ENCODE peak calls at places on chromosomes 1 and 21, in four cellular contexts. T is Caki2; C is colonic mucosa; Y is stimulated activated CD8-positive, alpha-beta memory T cell treated with anti-CD3 and anti-CD28 coated beads, Interleukin-7, amount 100 ng/mL, for 1 hour. M is an unnamed sample.

GRCh38 chr1:21325231-21325718 is 35.0 kb upstream of the ECE1 start:
- DNase-seq in T (no peak), C (no peak), Y (no peak), M (no peak)

GRCh38 chr1:211579434-211580302 is 707 bp upstream of the SLC30A1 start:
- DNase-seq in T (peak), C (peak), Y (no peak), M (no peak)

GRCh38 chr1:69706473-69706872 is 138.8 kb downstream of the LRRC7 start:
- DNase-seq in T (no peak), C (no peak), Y (no peak), M (no peak)

GRCh38 chr1:50181027-50181663 is 72.4 kb downstream of the ELAVL4 start:
- DNase-seq in T (no peak), C (no peak), Y (no peak), M (no peak)

GRCh38 chr1:219463629-219464028 is 149.3 kb downstream of the ZC3H11B start:
- DNase-seq in T (no peak), C (no peak), Y (no peak), M (no peak)

GRCh38 chr1:168220470-168220871 is 5.3 kb upstream of the SFT2D2 start:
- DNase-seq in T (no peak), C (no peak), Y (no peak), M (no peak)

GRCh38 chr1:201254625-201255469 is 28.5 kb upstream of the PKP1 start:
- DNase-seq in T (peak), C (peak), Y (peak), M (no peak)

GRCh38 chr1:235588916-235589515 is 60.6 kb downstream of the GNG4 start:
- DNase-seq in T (no peak), C (no peak), Y (no peak), M (no peak)

GRCh38 chr1:234478152-234478480 is 863 bp downstream of the TARBP1 start:
- DNase-seq in T (no peak), C (peak), Y (peak), M (no peak)

GRCh38 chr1:164611754-164612642 is 53.0 kb downstream of the PBX1 start:
- DNase-seq in T (peak), C (peak), Y (no peak), M (peak)

GRCh38 chr21:32648165-32648564 is 36.0 kb upstream of the CFAP298 start:
- DNase-seq in T (no peak), C (no peak), Y (no peak), M (no peak)

GRCh38 chr1:113388621-113389355 is 1.5 kb upstream of the MAGI3 start:
- DNase-seq in T (peak), C (peak), Y (no peak), M (no peak)

GRCh38 chr1:227451954-227452353 is 111.4 kb upstream of the ZNF678 start:
- DNase-seq in T (no peak), C (no peak), Y (no peak), M (no peak)

GRCh38 chr1:7572654-7573152 is 198.4 kb upstream of the VAMP3 start:
- DNase-seq in T (no peak), C (peak), Y (no peak), M (no peak)

GRCh38 chr1:158101944-158102343 is 78.8 kb upstream of the CD1D start:
- DNase-seq in T (peak), C (no peak), Y (no peak), M (peak)

GRCh38 chr1:206686486-206687249 is 2.0 kb downstream of the MAPKAPK2 start:
- DNase-seq in T (no peak), C (no peak), Y (no peak), M (no peak)

GRCh38 chr1:38872401-38873026 is 634 bp downstream of the MYCBP start:
- DNase-seq in T (no peak), C (no peak), Y (no peak), M (no peak)

GRCh38 chr21:45353200-45353599 is 51.8 kb upstream of the COL18A1 start:
- DNase-seq in T (no peak), C (no peak), Y (no peak), M (no peak)

GRCh38 chr1:219876798-219877209 is 51.6 kb downstream of the SLC30A10 start:
- DNase-seq in T (no peak), C (no peak), Y (no peak), M (no peak)

GRCh38 chr1:90821152-90821792 is 104.2 kb upstream of the BARHL2 start:
- DNase-seq in T (no peak), C (no peak), Y (no peak), M (no peak)

GRCh38 chr21:31623664-31624063 is 35.8 kb upstream of the SOD1 start:
- DNase-seq in T (no peak), C (no peak), Y (no peak), M (no peak)

GRCh38 chr1:168920456-168921094 is 185.9 kb upstream of the ATP1B1 start:
- DNase-seq in T (no peak), C (no peak), Y (no peak), M (peak)

GRCh38 chr1:151055581-151055980 is 3.8 kb downstream of the CDC42SE1 start:
- DNase-seq in T (no peak), C (no peak), Y (no peak), M (no peak)

GRCh38 chr21:45781741-45782140 is 138.2 kb downstream of the PCBP3 start:
- DNase-seq in T (no peak), C (no peak), Y (no peak), M (no peak)